ENCODE peak calls at places on chromosomes 3 and 15, in four cellular contexts. K is ascending aorta, F is uterus, T is upper lobe of left lung. H is an unnamed sample. For H3K9me3, the result is how much of the 10 kb centered on the place peaks cover.

GRCh38 chr3:58536501-58537411 is at the start of gene ACOX2:
- DNase-seq in K (peak), F (peak), T (peak), H (no peak)

GRCh38 chr15:81327526-81327925 is 3.6 kb upstream of the STARD5 start:
- DNase-seq in K (no peak), T (no peak), F (no peak), H (no peak)

GRCh38 chr15:38904298-38904697 is 339.7 kb upstream of the RASGRP1 start:
- DNase-seq in T (no peak), F (no peak), K (no peak), H (no peak)

GRCh38 chr3:152398495-152398894 is 129.8 kb downstream of the MBNL1 start:
- DNase-seq in K (no peak), F (no peak), T (no peak), H (no peak)

GRCh38 chr3:170585008-170585936 is 603 bp downstream of the SLC7A14 start:
- DNase-seq in F (no peak), T (peak), K (no peak), H (no peak)

GRCh38 chr15:90402806-90403205 is 14.8 kb downstream of the IQGAP1 start:
- DNase-seq in F (no peak), T (no peak), K (no peak), H (no peak)

GRCh38 chr15:29278436-29279099 is 8.9 kb upstream of the NSMCE3 start:
- DNase-seq in F (no peak), K (no peak), T (no peak), H (no peak)

GRCh38 chr3:115100806-115101205 is 46.3 kb downstream of the ZBTB20 start:
- DNase-seq in T (no peak), F (no peak), K (no peak), H (no peak)

GRCh38 chr3:19213608-19214220 is 65.4 kb downstream of the KCNH8 start:
- DNase-seq in F (no peak), T (no peak), K (no peak), H (no peak)

GRCh38 chr15:101499863-101500713 is 10.6 kb upstream of the PCSK6 start:
- DNase-seq in K (peak), T (no peak), F (no peak), H (no peak)

GRCh38 chr3:169103941-169104340 is 559.6 kb downstream of the MECOM start:
- DNase-seq in K (no peak), T (no peak), F (no peak), H (no peak)

GRCh38 chr3:160454995-160455394 is 5.4 kb upstream of the TRIM59 start:
- DNase-seq in K (no peak), F (no peak), T (no peak), H (no peak)

GRCh38 chr15:93664180-93664951 is 567.0 kb upstream of the MCTP2 start:
- DNase-seq in F (no peak), K (no peak), T (no peak), H (no peak)

GRCh38 chr15:74433592-74434259 is at the start of gene SEMA7A:
- DNase-seq in K (peak), T (peak), F (peak), H (peak)

GRCh38 chr3:171862993-171863521 is 19.9 kb downstream of the TMEM212 start:
- DNase-seq in F (no peak), T (no peak), K (no peak), H (no peak)

GRCh38 chr3:15368561-15369135 is 36.3 kb upstream of the SH3BP5 start:
- DNase-seq in T (no peak), F (no peak), K (no peak), H (no peak)

GRCh38 chr15:92958105-92958504 is 58.0 kb downstream of the CHD2 start:
- DNase-seq in F (no peak), K (no peak), T (no peak), H (peak)

GRCh38 chr3:142929109-142929508 is 34.4 kb downstream of the PAQR9 start:
- DNase-seq in T (no peak), K (no peak), F (no peak), H (peak)

GRCh38 chr3:169940486-169941181 is 26.0 kb upstream of the SEC62 start:
- DNase-seq in K (no peak), T (no peak), F (no peak), H (no peak)

GRCh38 chr3:48225587-48225986 is 2.3 kb downstream of the CAMP start:
- DNase-seq in T (no peak), K (no peak), F (no peak), H (no peak)

GRCh38 chr15:77027697-77028450 is 32.9 kb downstream of the PSTPIP1 start:
- DNase-seq in F (peak), K (peak), T (no peak), H (no peak)

GRCh38 chr3:169879846-169880558 is 10.3 kb upstream of the LRRC31 start:
- DNase-seq in K (no peak), F (no peak), T (peak), H (no peak)

GRCh38 chr3:140128217-140129137 is 193.5 kb downstream of the CLSTN2 start:
- DNase-seq in F (no peak), K (no peak), T (no peak), H (no peak)

GRCh38 chr15:58066042-58066867 is 744 bp upstream of the ALDH1A2 start:
- DNase-seq in K (peak), T (peak), F (peak), H (peak)

GRCh38 chr3:177981576-177981975 is 554.7 kb upstream of the KCNMB2 start:
- DNase-seq in F (no peak), K (no peak), T (no peak), H (no peak)

GRCh38 chr3:160088492-160089137 is 100.0 kb downstream of the IL12A start:
- DNase-seq in T (no peak), K (no peak), F (no peak), H (no peak)

GRCh38 chr3:143294183-143294582 is 174.6 kb downstream of the CHST2 start:
- DNase-seq in K (no peak), T (no peak), F (no peak), H (no peak)

GRCh38 chr3:167976880-167977498 is 118.7 kb downstream of the GOLIM4 start:
- DNase-seq in T (no peak), F (no peak), K (no peak), H (no peak)

DNA sequence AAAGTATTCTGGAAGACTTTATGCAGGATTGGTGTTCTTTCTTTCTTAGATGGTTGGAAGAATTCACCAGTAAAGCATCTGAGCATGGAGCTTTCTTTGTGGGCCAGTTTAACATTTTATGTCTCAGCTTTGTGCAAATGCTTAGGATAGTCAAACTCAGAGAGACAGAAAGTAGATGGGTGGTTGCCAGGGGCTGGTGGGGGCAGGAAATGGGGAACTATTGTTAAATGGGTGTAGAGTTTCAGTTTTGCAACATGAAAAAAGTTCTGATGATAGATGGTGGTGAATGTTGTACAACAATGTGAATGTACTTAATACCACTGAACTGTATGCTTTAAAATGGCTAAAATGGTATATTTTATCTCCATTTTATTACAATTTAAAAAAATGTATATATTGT is 24.8 kb downstream of the SPCS1 start:
- DNase-seq in K (peak), T (no peak), F (no peak), H (no peak)
- H3K9me3 ChIP-seq in K (under half), T (under half), F (under half), H (under half)

DNA sequence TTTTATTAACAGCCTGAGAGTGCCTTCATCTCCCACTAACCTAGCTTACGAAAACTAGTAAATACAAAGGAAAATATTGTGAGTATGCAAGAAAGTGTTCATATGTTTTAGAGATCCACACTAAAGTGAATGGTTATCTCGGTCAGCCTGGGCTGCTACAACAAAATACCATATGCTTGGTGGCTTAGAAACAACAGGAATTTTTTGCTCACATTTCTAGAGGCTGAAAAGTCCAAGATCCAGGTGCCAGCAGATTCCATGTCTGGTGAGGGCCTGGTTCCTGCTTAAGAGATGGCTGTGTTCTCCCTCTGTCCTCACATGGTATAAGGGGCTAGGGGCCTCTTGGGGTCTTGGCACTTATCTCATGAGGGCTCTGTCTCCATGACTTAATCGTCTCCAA is 20.5 kb upstream of the SLC30A4 start:
- DNase-seq in F (no peak), T (no peak), K (no peak), H (no peak)
- H3K9me3 ChIP-seq in F (under half), T (under half), K (under half), H (under half)

GRCh38 chr15:33047077-33047476 is 147.4 kb downstream of the FMN1 start:
- DNase-seq in T (no peak), F (no peak), K (no peak), H (no peak)
- H3K9me3 ChIP-seq in T (under half), F (under half), K (under half), H (under half)

GRCh38 chr15:27456807-27457206 is 485.8 kb downstream of the GABRG3 start:
- DNase-seq in F (no peak), T (peak), K (no peak), H (no peak)

GRCh38 chr15:27458370-27459084 is 487.5 kb downstream of the GABRG3 start:
- DNase-seq in T (peak), K (no peak), F (no peak), H (no peak)

GRCh38 chr15:27449940-27450339 is 479.0 kb downstream of the GABRG3 start:
- DNase-seq in F (no peak), T (no peak), K (no peak), H (no peak)

GRCh38 chr15:27457766-27458165 is 486.8 kb downstream of the GABRG3 start:
- DNase-seq in T (no peak), K (no peak), F (no peak), H (no peak)

DNA sequence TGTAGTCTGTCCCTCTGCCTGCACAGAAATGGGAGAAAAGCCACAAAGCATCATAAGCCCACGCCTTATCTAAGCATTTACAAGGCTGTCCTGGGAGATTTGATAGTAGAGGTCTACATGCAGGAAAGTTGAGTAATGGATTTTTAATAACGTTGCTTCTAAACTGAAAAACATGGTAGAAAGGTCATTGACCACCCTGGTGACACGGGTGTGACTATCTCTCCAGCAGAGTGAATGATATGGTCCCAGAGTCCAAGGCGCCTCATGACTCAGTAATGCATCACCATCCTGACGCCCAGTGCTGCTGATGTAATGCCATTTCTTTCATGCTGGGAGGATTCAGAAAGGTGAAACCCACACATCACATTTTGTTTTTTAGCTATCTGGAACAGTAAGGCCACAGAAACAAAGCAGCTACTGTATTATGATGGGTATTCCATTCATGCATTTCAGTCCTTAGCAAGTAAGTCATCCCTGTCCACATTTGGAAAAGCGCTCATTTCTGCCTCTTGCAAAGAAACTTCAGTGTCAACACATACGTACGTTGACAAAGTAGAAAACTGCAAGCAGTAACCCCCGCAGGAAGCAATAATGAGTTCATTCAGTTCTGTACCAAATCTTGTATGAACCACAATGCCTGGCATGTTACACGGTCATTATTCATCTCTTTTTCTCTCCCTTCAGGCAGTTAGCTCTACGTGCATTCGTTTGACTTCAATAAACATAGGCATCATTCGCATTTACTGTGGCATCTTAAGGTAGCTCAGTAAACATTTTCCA is 483.5 kb downstream of the GABRG3 start:
- DNase-seq in T (no peak), F (no peak), K (no peak), H (no peak)
- H3K9me3 ChIP-seq in T (under half), F (under half), K (under half), H (under half)

DNA sequence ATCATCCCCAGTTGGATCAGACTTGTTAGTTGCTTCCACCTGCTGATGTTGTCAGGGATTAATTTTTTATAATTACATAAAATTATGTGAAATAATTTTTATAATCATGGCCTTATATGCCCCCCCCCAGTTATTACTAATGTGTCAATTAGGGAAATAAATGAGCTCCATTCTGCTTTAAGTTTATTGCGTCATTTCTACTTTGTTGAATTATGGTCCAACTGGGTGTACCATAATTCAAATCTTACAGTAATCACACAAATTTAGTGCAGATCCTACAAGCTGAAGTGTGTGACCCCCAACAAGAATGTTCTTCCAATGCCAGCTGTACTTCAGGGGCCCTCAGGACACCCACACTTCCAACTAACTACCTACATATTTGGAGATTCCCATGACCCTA is 7.5 kb upstream of the NDN start:
- DNase-seq in K (no peak), F (no peak), T (no peak), H (no peak)
- H3K9me3 ChIP-seq in K (under half), F (under half), T (under half), H (under half)

DNA sequence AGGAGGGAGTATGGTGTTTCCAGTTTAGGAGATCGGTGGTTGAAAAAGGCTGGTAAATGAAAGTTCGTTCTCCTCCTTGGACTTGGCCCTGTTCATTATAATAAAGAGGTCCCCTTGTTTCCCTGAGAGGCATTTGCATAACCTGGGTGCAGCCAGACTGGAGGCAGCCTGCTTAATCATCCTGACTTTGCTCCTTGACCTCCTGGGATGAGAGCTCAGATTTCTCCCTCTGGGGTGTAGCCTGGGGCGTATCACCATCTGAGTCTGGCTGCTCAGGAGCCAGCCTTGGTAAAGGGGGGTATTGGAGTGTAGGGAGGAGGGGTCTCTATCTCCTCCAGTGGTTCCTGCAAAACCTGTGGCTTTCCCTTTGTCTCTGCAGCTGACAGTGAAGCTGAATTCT is 21.3 kb upstream of the ACAD9 start:
- DNase-seq in K (no peak), F (no peak), T (no peak), H (no peak)
- H3K9me3 ChIP-seq in K (under half), F (under half), T (under half), H (under half)

GRCh38 chr3:11405323-11405722 is 133.1 kb downstream of the ATG7 start:
- DNase-seq in F (no peak), K (no peak), T (no peak), H (no peak)
- H3K9me3 ChIP-seq in F (under half), K (under half), T (under half), H (under half)

DNA sequence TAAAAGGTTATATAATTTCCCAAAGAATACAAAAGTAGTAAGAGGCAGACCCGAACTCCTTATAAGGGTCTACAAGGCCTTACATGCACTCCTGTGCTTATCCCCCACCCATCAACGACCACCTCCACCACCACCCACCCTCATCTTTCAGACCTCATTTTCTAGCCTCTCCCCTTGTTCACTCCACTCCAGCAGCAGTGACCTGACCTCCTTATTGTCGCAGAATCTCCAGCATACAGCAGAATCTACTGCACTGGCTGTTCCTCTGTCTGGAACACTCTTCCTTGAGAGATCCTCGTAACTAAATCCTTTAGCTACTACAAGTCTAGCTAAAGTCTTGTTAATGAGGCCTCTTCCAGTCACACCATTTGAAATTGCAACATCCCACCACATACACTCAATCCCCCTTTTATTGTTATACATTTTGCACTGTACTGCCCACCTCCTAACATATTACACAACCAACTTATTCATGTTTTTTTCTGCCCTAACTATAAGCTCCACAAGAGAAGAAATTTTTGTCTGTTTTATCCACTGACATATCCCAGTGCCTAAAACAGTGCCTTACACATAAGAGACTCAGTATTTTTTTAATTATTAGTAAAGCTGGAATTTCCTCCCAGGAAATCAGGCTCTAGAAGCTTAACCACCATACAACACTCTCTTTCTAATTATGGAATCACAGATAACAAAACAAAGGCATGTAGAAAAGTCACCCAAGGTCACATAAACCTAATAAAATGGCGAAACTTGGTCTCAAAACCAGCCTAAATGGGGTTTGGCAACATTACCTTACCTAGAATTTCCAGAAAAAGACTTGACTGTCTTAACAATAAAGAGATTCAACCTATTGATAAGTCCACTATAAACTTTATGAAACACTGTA is 40.2 kb downstream of the ZNF148 start:
- DNase-seq in F (no peak), K (no peak), T (no peak), H (no peak)
- H3K9me3 ChIP-seq in F (under half), K (under half), T (under half), H (under half)

DNA sequence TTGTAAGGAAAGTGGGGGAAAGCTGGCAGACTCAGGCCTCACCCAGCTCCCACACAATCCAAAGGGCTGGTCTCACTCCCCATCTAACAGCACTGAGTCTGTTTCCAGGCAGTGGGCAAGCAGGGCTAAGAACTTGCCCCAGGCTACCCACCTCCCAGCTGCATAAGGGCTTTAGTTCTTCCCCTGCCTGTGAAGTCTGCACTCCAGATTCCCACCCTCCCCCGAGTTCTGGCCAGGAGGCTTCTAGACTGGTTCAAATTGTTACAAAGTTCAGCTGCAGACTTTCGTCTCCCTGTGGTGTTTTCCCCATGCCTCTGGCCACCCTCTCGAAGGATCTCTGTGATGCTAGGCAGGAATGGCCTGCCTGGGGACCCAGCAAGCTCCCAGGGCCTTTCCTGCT is 11.2 kb downstream of the EHHADH start:
- DNase-seq in K (no peak), F (no peak), T (no peak), H (no peak)
- H3K9me3 ChIP-seq in K (under half), F (under half), T (under half), H (under half)

GRCh38 chr3:10390641-10391373 is 69.9 kb upstream of the SEC13 start:
- DNase-seq in K (no peak), F (no peak), T (no peak), H (no peak)
- H3K9me3 ChIP-seq in K (under half), F (under half), T (under half), H (under half)